ENCODE peak calls at places on chromosomes 16 and 17, in five cellular contexts. J, W, M, H and R are unnamed samples. For H3K4me1, the result is how much of the 10 kb centered on the place peaks cover.

GRCh38 chr17:10278218-10278617 is 79.8 kb upstream of the GAS7 start:
- DNase-seq in H (no peak), M (no peak), J (no peak), W (no peak), R (no peak)

GRCh38 chr17:83015511-83015910 is 63.9 kb upstream of the METRNL start:
- DNase-seq in M (no peak), H (peak), J (no peak), W (no peak), R (no peak)

GRCh38 chr16:1727651-1728624 is 21.9 kb downstream of the MAPK8IP3 start:
- DNase-seq in H (peak), J (no peak), M (no peak), W (no peak), R (no peak)

GRCh38 chr17:78935419-78936323 is 10.5 kb upstream of the TIMP2 start:
- DNase-seq in M (peak), W (peak), J (peak), H (no peak), R (no peak)

GRCh38 chr16:13957197-13958078 is 37.5 kb downstream of the ERCC4 start:
- DNase-seq in W (peak), M (peak), H (peak), J (peak), R (peak)

GRCh38 chr16:2053211-2053610 is 5.4 kb downstream of the TSC2 start:
- DNase-seq in H (peak), W (no peak), J (no peak), M (no peak), R (no peak)

GRCh38 chr16:61530697-61531096 is 505.5 kb downstream of the CDH8 start:
- DNase-seq in H (no peak), J (no peak), M (no peak), W (no peak), R (no peak)

GRCh38 chr17:77423589-77424451 is 283.1 kb downstream of the SEC14L1 start:
- DNase-seq in J (peak), W (peak), M (peak), H (peak), R (peak)

GRCh38 chr17:15883617-15884111 is 61.3 kb upstream of the ADORA2B start:
- DNase-seq in M (peak), J (no peak), W (no peak), H (no peak), R (no peak)

GRCh38 chr16:66042341-66042740 is 324.1 kb upstream of the CDH5 start:
- DNase-seq in J (no peak), M (no peak), W (no peak), H (no peak), R (no peak)

GRCh38 chr16:70778901-70779309 is 22.1 kb downstream of the VAC14 start:
- DNase-seq in H (peak), M (peak), W (peak), J (peak), R (peak)

GRCh38 chr16:66491716-66492064 is 58.2 kb downstream of the TK2 start:
- DNase-seq in J (no peak), H (no peak), M (no peak), W (no peak), R (no peak)

GRCh38 chr16:518858-519257 is 8.7 kb upstream of the CAPN15 start:
- DNase-seq in J (no peak), M (no peak), W (peak), H (peak), R (no peak)

GRCh38 chr17:80187493-80187892 is 17.7 kb downstream of the CARD14 start:
- DNase-seq in M (no peak), J (peak), W (peak), H (peak), R (peak)

GRCh38 chr17:43644081-43644480 is 17.6 kb downstream of the MEOX1 start:
- DNase-seq in W (no peak), M (no peak), H (no peak), J (no peak), R (no peak)

GRCh38 chr17:68378202-68379149 is 78.8 kb downstream of the WIPI1 start:
- DNase-seq in M (peak), H (peak), W (peak), J (peak), R (peak)

GRCh38 chr17:69501591-69502468 is 87.3 kb downstream of the MAP2K6 start:
- DNase-seq in M (peak), H (no peak), J (peak), W (no peak), R (peak)

GRCh38 chr17:52064791-52065211 is 93.7 kb downstream of the CA10 start:
- DNase-seq in H (no peak), M (no peak), W (no peak), J (no peak), R (no peak)

GRCh38 chr17:49224198-49224996 is 6.2 kb downstream of the PHOSPHO1 start:
- DNase-seq in J (no peak), H (peak), M (no peak), W (no peak), R (peak)

GRCh38 chr16:20372696-20373095 is 20.2 kb upstream of the UMOD start:
- DNase-seq in W (no peak), J (no peak), M (no peak), H (no peak), R (no peak)

GRCh38 chr17:42780816-42781638 is 617 bp downstream of the WNK4 start:
- DNase-seq in W (no peak), J (no peak), M (no peak), H (peak), R (no peak)

GRCh38 chr16:17476414-17477259 is 5.9 kb upstream of the XYLT1 start:
- DNase-seq in W (peak), H (no peak), J (peak), M (peak), R (peak)

GRCh38 chr16:4006441-4006989 is 109.7 kb downstream of the ADCY9 start:
- DNase-seq in H (no peak), W (peak), M (no peak), J (no peak), R (no peak)

GRCh38 chr16:86608301-86608747 is 30.0 kb downstream of the FOXL1 start:
- DNase-seq in J (no peak), M (no peak), W (no peak), H (no peak), R (no peak)

GRCh38 chr16:3578610-3579551 is 1.7 kb upstream of the NLRC3 start:
- DNase-seq in M (no peak), J (no peak), H (no peak), W (no peak), R (peak)

GRCh38 chr17:72850410-72850809 is 242.1 kb downstream of the SLC39A11 start:
- DNase-seq in H (no peak), M (peak), J (no peak), W (peak), R (no peak)

GRCh38 chr17:9115446-9116265 is 94.3 kb downstream of the NTN1 start:
- DNase-seq in H (peak), J (peak), M (peak), W (peak), R (peak)

GRCh38 chr17:4362141-4362540 is 4.3 kb downstream of the UBE2G1 start:
- DNase-seq in J (no peak), W (no peak), H (no peak), M (peak), R (no peak)

GRCh38 chr17:30256756-30257506 is 21.4 kb upstream of the SLC6A4 start:
- DNase-seq in H (no peak), J (no peak), M (no peak), W (no peak), R (no peak)

GRCh38 chr17:48930435-48930873 is 14.2 kb downstream of the SNF8 start:
- DNase-seq in W (peak), J (no peak), H (no peak), M (no peak), R (no peak)

GRCh38 chr17:57948169-57948554 is 7.0 kb downstream of the CUEDC1 start:
- DNase-seq in W (peak), J (no peak), H (no peak), M (no peak), R (no peak)

GRCh38 chr17:58314706-58315015 is 13.9 kb downstream of the TSPOAP1 start:
- DNase-seq in J (no peak), M (no peak), H (no peak), W (peak), R (no peak)

GRCh38 chr16:87045462-87046216 is 271.6 kb downstream of the C16orf95 start:
- DNase-seq in M (no peak), J (no peak), W (no peak), H (no peak), R (no peak)

GRCh38 chr17:68297168-68297567 is 5.9 kb downstream of the ARSG start:
- DNase-seq in J (no peak), H (no peak), M (no peak), W (no peak), R (no peak)

GRCh38 chr16:71172808-71173207 is 57.7 kb downstream of the HYDIN start:
- DNase-seq in M (no peak), W (peak), H (no peak), J (peak), R (no peak)

GRCh38 chr16:84383106-84383505 is 14.8 kb downstream of the ATP2C2 start:
- DNase-seq in M (no peak), W (no peak), H (no peak), J (no peak), R (no peak)

GRCh38 chr17:78610951-78611511 is 33.8 kb upstream of the DNAH17 start:
- DNase-seq in M (no peak), W (no peak), J (no peak), H (no peak), R (no peak)

GRCh38 chr17:51298508-51299371 is 38.4 kb downstream of the UTP18 start:
- DNase-seq in H (no peak), J (no peak), W (no peak), M (peak), R (peak)

GRCh38 chr17:43461185-43461584 is 22.6 kb upstream of the DHX8 start:
- DNase-seq in W (no peak), H (no peak), J (no peak), M (no peak), R (no peak)

DNA sequence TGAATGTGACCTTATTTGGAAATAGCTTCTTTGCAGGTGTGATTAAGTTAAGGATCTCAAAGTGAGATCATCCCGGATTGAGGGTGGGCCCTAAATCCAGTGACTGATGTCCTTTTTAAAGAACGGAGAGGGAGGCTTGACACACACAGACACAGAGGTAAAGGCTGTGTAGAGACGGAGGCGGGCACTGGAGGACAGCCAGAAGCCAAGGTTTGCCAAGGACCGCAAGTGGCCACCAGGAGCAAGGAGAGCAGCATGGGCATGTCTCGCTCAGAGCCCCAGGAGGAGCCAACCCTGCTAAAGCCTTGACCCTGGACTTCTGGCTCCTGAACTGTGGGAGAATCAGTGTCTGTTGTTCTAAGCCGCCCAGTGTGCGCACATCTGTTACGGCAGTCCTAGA is 15.4 kb downstream of the CNGB1 start:
- DNase-seq in W (peak), H (no peak), M (no peak), J (no peak), R (peak)
- TF ChIP-seq CTCF in W (peak), H (peak), M (no peak), J (no peak), R (peak)

GRCh38 chr16:88508868-88509748 is 56.0 kb downstream of the ZFPM1 start:
- DNase-seq in H (peak), W (no peak), M (no peak), J (no peak), R (peak)

GRCh38 chr16:88506723-88507122 is 53.6 kb downstream of the ZFPM1 start:
- DNase-seq in J (no peak), W (no peak), H (peak), M (no peak), R (no peak)

GRCh38 chr16:88509749-88510069 is 56.6 kb downstream of the ZFPM1 start:
- DNase-seq in M (no peak), J (no peak), H (peak), W (no peak), R (no peak)

GRCh38 chr16:88507231-88507743 is 54.2 kb downstream of the ZFPM1 start:
- DNase-seq in J (no peak), W (no peak), H (peak), M (peak), R (peak)

DNA sequence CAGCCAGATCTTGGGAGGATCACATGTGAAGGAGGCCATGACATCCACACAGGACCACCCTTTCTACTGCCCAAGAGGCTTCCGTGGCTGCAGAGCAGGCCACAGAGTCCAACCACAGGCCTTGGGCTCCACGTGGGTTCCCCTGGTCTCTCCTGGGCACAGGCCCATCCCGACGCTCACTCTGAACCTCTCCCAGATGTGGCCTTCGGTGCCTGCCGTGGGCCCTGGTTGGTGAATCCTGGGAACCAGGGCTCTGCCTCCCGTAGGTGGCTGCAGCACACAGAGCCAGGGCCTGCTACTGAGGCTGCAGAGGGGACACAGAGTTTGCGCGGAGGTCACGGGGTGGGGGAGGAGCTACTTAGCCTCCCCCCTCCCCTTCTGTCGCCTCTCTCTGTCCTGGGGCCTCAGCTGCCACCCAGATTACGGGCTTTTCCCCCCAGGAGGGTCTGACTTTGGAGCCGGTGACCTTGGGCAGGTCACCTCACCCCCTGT is 55.3 kb downstream of the ZFPM1 start:
- DNase-seq in J (no peak), H (peak), M (no peak), W (no peak), R (peak)
- H3K4me1 ChIP-seq in J (under half), H (under half), M (under half), W (under half), R (half or more)

GRCh38 chr17:266219-266618 is 84.8 kb upstream of the DOC2B start:
- DNase-seq in W (peak), M (no peak), H (no peak), J (peak), R (peak)

GRCh38 chr17:265726-266125 is 84.3 kb upstream of the DOC2B start:
- DNase-seq in M (no peak), J (peak), H (no peak), W (peak), R (no peak)

GRCh38 chr17:263271-263670 is 81.8 kb upstream of the DOC2B start:
- DNase-seq in J (peak), H (no peak), W (no peak), M (no peak), R (no peak)

GRCh38 chr17:261640-262039 is 80.2 kb upstream of the DOC2B start:
- DNase-seq in J (peak), H (no peak), M (no peak), W (peak), R (no peak)

DNA sequence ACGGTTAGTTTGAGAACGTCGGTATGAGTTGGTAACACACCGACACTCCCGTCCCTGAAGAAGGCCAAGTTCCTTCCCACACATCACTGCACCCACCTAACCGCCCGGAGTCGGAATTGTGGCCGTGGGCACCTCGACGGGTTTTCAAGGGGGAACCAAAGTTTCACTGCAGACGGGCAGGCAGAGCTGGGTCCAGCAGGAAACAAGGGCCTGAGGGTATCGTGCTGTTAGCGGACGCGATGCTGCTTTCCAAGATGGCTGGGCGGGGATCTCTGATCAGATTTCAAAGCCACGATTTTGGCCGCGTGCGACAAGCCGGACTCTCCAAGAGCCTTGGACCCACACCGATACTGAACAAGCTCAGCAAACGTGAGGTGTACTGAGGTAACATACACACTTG is 82.3 kb upstream of the DOC2B start:
- DNase-seq in J (peak), M (no peak), W (peak), H (no peak), R (peak)
- TF ChIP-seq CTCF in J (no peak), M (no peak), W (no peak), H (no peak), R (no peak)

GRCh38 chr16:67966549-67967182 is 1.8 kb downstream of the SLC12A4 start:
- DNase-seq in J (no peak), W (no peak), M (peak), H (no peak), R (no peak)
- H3K4me1 ChIP-seq in J (half or more), W (under half), M (under half), H (under half), R (under half)

DNA sequence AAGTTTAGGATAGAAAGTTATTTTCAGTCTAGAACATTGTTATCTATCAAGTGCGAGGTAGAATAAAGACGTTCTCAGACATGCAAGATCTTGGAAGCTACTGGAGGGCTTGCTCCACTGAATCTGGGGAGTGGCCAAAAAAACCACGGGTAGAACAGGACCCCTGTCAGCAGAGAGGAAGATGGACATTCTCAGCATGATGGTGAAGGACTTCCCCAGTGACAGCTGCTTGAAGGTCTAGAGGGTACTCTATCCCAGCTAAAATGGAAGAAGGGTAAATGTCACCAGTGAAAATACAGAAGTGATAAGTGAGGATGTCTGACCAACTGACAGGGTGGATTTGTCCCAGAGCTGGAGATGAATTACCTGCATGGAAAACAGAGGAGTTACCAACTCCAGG is 10.1 kb downstream of the TNFRSF13B start:
- DNase-seq in W (no peak), H (no peak), M (no peak), J (no peak), R (no peak)
- TF ChIP-seq CTCF in W (no peak), H (no peak), M (no peak), J (no peak), R (no peak)

DNA sequence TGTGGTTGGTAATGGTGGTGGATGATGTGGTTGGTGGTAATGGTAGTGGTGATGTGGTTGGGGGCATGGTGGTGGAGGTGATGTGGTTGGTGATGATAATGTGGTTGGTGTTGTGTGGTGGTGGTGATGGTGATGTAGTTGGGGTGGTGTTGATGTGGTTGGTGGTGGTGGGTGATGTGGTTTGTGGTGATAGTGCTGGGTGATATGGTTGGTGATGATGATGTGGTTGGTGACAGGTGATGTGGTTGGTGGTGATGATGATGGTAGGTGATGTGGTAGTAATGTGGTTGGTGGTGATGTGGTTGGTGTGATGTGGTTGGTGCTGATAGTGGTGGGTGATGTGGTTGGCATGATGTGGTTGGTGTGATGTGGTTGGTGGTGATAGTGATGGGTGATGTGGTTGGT is 29.4 kb downstream of the BAHCC1 start:
- DNase-seq in J (no peak), M (no peak), H (no peak), W (no peak), R (no peak)
- H3K4me1 ChIP-seq in J (half or more), M (half or more), H (half or more), W (half or more), R (half or more)

GRCh38 chr17:39261286-39261685 is 35.5 kb upstream of the STAC2 start:
- DNase-seq in M (peak), W (no peak), H (no peak), J (no peak), R (no peak)
- TF ChIP-seq CTCF in M (peak), W (no peak), H (no peak), J (no peak), R (no peak)

GRCh38 chr16:11105038-11105903 is 150.7 kb downstream of the SOCS1 start:
- DNase-seq in W (peak), J (no peak), M (peak), H (no peak), R (no peak)

GRCh38 chr16:11102523-11102898 is 153.5 kb downstream of the SOCS1 start:
- DNase-seq in H (no peak), M (no peak), W (no peak), J (no peak), R (no peak)

GRCh38 chr16:11101695-11102522 is 154.1 kb downstream of the SOCS1 start:
- DNase-seq in J (no peak), M (no peak), W (no peak), H (no peak), R (no peak)

GRCh38 chr16:11106726-11107125 is 149.3 kb downstream of the SOCS1 start:
- DNase-seq in H (no peak), W (no peak), M (no peak), J (no peak), R (no peak)

GRCh38 chr16:11104168-11105037 is 151.6 kb downstream of the SOCS1 start:
- DNase-seq in M (no peak), H (no peak), J (no peak), W (no peak), R (no peak)
- H3K4me1 ChIP-seq in M (under half), H (under half), J (under half), W (under half), R (under half)